ENCODE peak calls at places on chromosomes 5 and 9, in nine cellular contexts. X is CMK, A is spleen, K is BE2C, O is stromal cell of bone marrow, V is non-pigmented ciliary epithelial cell, B is nephron progenitor cell, C is GM20000, Q is aorta. G is an unnamed sample.
A peak's percentile ranks its signal among the peaks of the same experiment; 100 is the strongest.

GRCh38 chr5:37881359-37881758 is 41.5 kb upstream of the GDNF start:
- DNase-seq in X (no peak), A (no peak), K (no peak), O (no peak), V (no peak), B (no peak), C (no peak), Q (no peak), G (no peak)

GRCh38 chr5:40916213-40916612 is 6.9 kb downstream of the C7 start:
- DNase-seq in X (no peak), A (no peak), K (no peak), O (no peak), V (no peak), B (no peak), C (no peak), Q (no peak), G (no peak)

GRCh38 chr9:4262735-4263141 is 37.1 kb downstream of the GLIS3 start:
- DNase-seq in X (no peak), A (no peak), K (no peak), O (no peak), V (peak; percentile 87), B (no peak), C (no peak), Q (no peak), G (peak; percentile 34)

GRCh38 chr5:173984218-173984617 is 4.8 kb upstream of the C5orf47 start:
- DNase-seq in X (no peak), A (no peak), K (peak; percentile 43), O (no peak), V (no peak), B (no peak), C (no peak), Q (no peak), G (no peak)

GRCh38 chr9:38345851-38346755 is 46.4 kb upstream of the ALDH1B1 start:
- DNase-seq in X (no peak), A (peak; percentile 63), K (no peak), O (no peak), V (no peak), B (no peak), C (no peak), Q (no peak), G (no peak)

GRCh38 chr9:126631254-126631653 is 17.5 kb downstream of the LMX1B start:
- DNase-seq in X (no peak), A (no peak), K (peak; percentile 43), O (no peak), V (no peak), B (peak; percentile 41), C (no peak), Q (no peak), G (no peak)

GRCh38 chr5:137858223-137858916 is 9.3 kb upstream of the MYOT start:
- DNase-seq in X (no peak), A (no peak), K (no peak), O (peak; percentile 54), V (no peak), B (no peak), C (peak; percentile 39), Q (no peak), G (no peak)

GRCh38 chr5:134133213-134133994 is 18.9 kb downstream of the TCF7 start:
- DNase-seq in X (no peak), A (peak; percentile 76), K (peak; percentile 8), O (no peak), V (no peak), B (no peak), C (no peak), Q (peak; percentile 42), G (no peak)

GRCh38 chr9:109466623-109467590 is 31.2 kb downstream of the PTPN3 start:
- DNase-seq in X (no peak), A (no peak), K (no peak), O (no peak), V (no peak), B (no peak), C (no peak), Q (no peak), G (no peak)

GRCh38 chr9:63816742-63817621 is 1468.0 kb downstream of the FOXD4L5 start:
- DNase-seq in X (no peak), A (peak; percentile 95), K (peak; percentile 87), O (peak; percentile 14), V (peak; percentile 48), B (peak; percentile 90), C (peak; percentile 90), Q (peak; percentile 90), G (peak; percentile 85)

GRCh38 chr9:91481971-91482370 is 58.3 kb upstream of the NFIL3 start:
- DNase-seq in X (no peak), A (no peak), K (no peak), O (no peak), V (no peak), B (no peak), C (no peak), Q (no peak), G (no peak)

GRCh38 chr5:137320056-137321045 is 178.8 kb downstream of the SPOCK1 start:
- DNase-seq in X (no peak), A (no peak), K (peak; percentile 22), O (peak; percentile 47), V (no peak), B (peak; percentile 38), C (peak; percentile 58), Q (no peak), G (no peak)

GRCh38 chr5:22473865-22474264 is 379.3 kb downstream of the CDH12 start:
- DNase-seq in X (no peak), A (no peak), K (no peak), O (no peak), V (no peak), B (no peak), C (no peak), Q (no peak), G (no peak)

GRCh38 chr5:58149345-58149744 is 310.5 kb downstream of the PLK2 start:
- DNase-seq in X (no peak), A (no peak), K (no peak), O (peak; percentile 28), V (no peak), B (no peak), C (no peak), Q (no peak), G (no peak)

GRCh38 chr5:30385754-30386153 is 807.7 kb upstream of the CDH6 start:
- DNase-seq in X (no peak), A (no peak), K (no peak), O (no peak), V (no peak), B (no peak), C (no peak), Q (no peak), G (no peak)

GRCh38 chr9:113785334-113785733 is 90.8 kb upstream of the ZNF618 start:
- DNase-seq in X (no peak), A (no peak), K (no peak), O (no peak), V (no peak), B (no peak), C (no peak), Q (peak; percentile 54), G (no peak)